ENCODE peak calls at places on chromosomes 5 and 9, in four cellular contexts. C, Q, N and W are unnamed samples. For H3K9me3, the result is how much of the 10 kb centered on the place peaks cover.

GRCh38 chr9:129574911-129575574 is 45.9 kb downstream of the C9orf50 start:
- DNase-seq in N (no peak), Q (peak), C (no peak), W (no peak)

GRCh38 chr9:131524578-131525315 is 6.3 kb downstream of the UCK1 start:
- DNase-seq in Q (peak), N (no peak), C (no peak), W (no peak)

GRCh38 chr5:37888476-37888875 is 48.6 kb upstream of the GDNF start:
- DNase-seq in N (no peak), Q (peak), C (no peak), W (no peak)

GRCh38 chr5:150595466-150596031 is 44.9 kb upstream of the SYNPO start:
- DNase-seq in N (no peak), C (peak), Q (no peak), W (peak)

GRCh38 chr5:180816608-180817534 is 14.3 kb upstream of the MGAT1 start:
- DNase-seq in C (peak), N (peak), Q (no peak), W (peak)

GRCh38 chr5:158979749-158980521 is 119.8 kb downstream of the EBF1 start:
- DNase-seq in C (peak), Q (peak), N (peak), W (peak)

GRCh38 chr9:128733256-128733655 is 9.3 kb upstream of the ZDHHC12 start:
- DNase-seq in N (peak), C (peak), Q (peak), W (peak)

GRCh38 chr9:137138701-137139467 is at the start of gene GRIN1:
- DNase-seq in Q (peak), N (peak), C (no peak), W (peak)

GRCh38 chr9:132733133-132733815 is 63.0 kb downstream of the GTF3C4 start:
- DNase-seq in Q (peak), N (no peak), C (no peak), W (no peak)

GRCh38 chr5:143404416-143405062 is 1.1 kb upstream of the NR3C1 start:
- DNase-seq in Q (peak), N (peak), C (peak), W (peak)

GRCh38 chr9:89604463-89605180 is at the start of gene GADD45G:
- DNase-seq in N (peak), C (peak), Q (peak), W (peak)

GRCh38 chr5:1511651-1512540 is 11.9 kb downstream of the LPCAT1 start:
- DNase-seq in C (peak), N (peak), Q (peak), W (no peak)

GRCh38 chr5:82106207-82106606 is 134.4 kb downstream of the ATG10 start:
- DNase-seq in Q (peak), C (no peak), N (no peak), W (no peak)

GRCh38 chr9:110650991-110651411 is 17.6 kb upstream of the MUSK start:
- DNase-seq in C (no peak), Q (peak), N (no peak), W (no peak)

GRCh38 chr5:91126448-91126847 is 256.7 kb downstream of the ARRDC3 start:
- DNase-seq in C (no peak), Q (peak), N (no peak), W (no peak)

DNA sequence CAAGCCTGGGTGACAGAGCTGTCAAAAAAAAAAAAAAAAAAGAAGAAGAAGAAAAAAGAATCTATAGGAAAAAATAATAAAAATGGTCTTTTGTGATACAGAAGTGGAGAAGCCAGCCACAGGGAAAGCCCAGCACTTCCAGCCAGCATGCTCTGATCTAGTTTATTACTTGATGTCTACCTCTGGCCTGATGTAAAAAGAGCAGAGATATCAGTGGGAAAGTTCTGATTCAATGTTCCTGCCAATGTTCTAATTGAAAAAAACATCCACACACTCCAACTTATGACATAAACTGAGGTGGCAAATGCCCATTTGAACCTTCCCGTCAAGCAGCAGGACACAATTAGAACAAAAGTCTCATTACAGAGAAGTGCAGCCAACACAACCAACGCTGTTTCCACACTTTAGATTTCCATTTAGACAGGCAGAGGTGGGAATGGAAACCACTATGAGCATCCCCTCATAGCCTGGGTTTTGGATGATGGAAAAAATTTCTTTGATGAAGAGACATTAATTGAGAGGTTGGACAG is 5.7 kb downstream of the RBM18 start:
- DNase-seq in N (no peak), Q (no peak), C (no peak), W (no peak)
- H3K9me3 ChIP-seq in N (under half), Q (under half), C (under half), W (under half)

GRCh38 chr9:123169926-123170325 is 98.5 kb downstream of the STRBP start:
- DNase-seq in N (no peak), Q (no peak), C (no peak), W (no peak)

GRCh38 chr9:123176949-123177348 is 91.4 kb downstream of the STRBP start:
- DNase-seq in C (no peak), Q (no peak), N (no peak), W (no peak)

GRCh38 chr9:123176230-123176629 is 92.2 kb downstream of the STRBP start:
- DNase-seq in C (no peak), Q (peak), N (no peak), W (no peak)

GRCh38 chr9:123174887-123175518 is 93.4 kb downstream of the STRBP start:
- DNase-seq in Q (no peak), N (no peak), C (no peak), W (no peak)

GRCh38 chr9:123174079-123174478 is 94.3 kb downstream of the STRBP start:
- DNase-seq in C (no peak), Q (no peak), N (no peak), W (no peak)
- H3K27ac ChIP-seq in C (no peak), Q (no peak), N (no peak), W (no peak)

GRCh38 chr5:53309653-53310052 is 170.8 kb upstream of the FST start:
- DNase-seq in N (no peak), C (no peak), Q (no peak), W (no peak)
- H3K9me3 ChIP-seq in N (under half), C (under half), Q (under half), W (under half)

GRCh38 chr9:135949666-135950134 is 11.5 kb downstream of the UBAC1 start:
- DNase-seq in N (no peak), C (no peak), Q (no peak), W (no peak)
- H3K27ac ChIP-seq in N (no peak), C (no peak), Q (no peak), W (no peak)

DNA sequence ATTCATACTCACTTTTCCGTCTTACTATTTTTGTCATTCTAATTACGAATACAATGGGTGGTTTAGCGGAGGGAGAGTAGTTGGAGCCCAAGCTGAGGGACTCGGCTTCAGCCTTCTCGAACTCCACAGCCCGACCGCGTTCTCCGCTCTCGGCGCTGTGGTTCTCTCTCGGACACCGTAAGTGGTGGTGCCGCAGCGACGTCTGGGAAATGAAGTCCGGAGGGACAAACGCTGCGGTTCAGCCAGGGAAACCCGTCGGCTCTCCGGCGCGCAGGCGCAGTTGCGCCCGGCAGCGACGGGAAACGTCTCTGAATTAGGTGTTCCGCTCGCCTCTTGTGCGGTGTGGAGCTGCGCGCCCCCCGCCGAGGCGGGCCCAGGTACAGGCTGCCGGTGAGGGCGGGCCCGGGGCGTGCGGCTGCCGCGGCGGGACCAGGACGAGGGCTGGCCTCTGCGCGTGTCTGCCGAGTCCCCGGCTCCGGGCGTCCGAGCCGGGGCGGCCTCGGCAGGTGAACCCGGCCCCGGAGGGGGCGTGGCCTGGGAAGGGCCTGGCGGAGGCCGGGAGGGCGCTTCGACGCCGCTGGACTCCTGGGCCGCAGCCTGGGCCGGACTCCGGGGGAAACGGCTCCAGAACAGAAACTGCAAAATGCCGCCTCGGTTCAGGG is at the start of gene ZNF879:
- DNase-seq in N (peak), C (peak), Q (peak), W (peak)
- H3K9me3 ChIP-seq in N (under half), C (under half), Q (under half), W (under half)

DNA sequence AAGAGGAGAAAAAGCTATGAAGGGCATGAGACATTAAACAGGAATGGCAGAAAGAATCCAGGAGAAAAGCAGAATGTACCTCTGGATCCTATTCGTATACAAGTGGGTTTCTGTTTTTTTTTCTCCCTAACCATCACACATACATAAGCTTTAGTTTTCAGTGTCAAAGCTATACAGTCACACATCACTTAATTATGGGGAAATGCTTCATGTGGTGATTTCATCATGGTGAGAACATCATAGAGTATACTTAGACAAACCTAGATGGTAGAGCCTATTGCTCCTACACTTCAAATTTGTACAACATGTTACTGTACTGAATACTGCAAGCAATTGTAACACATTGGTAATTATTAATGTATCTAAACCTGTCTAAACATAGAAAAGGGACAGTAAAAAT is 290.6 kb downstream of the AOPEP start:
- DNase-seq in Q (peak), N (no peak), C (no peak), W (no peak)
- H3K27ac ChIP-seq in Q (peak), N (peak), C (peak), W (no peak)

GRCh38 chr5:141208478-141208877 is at the start of gene PCDHB12:
- DNase-seq in N (no peak), Q (peak), C (no peak), W (no peak)
- H3K9me3 ChIP-seq in N (under half), Q (under half), C (under half), W (under half)

GRCh38 chr9:135714242-135715055 is 12.5 kb downstream of the KCNT1 start:
- DNase-seq in N (no peak), Q (no peak), C (no peak), W (no peak)
- H3K27ac ChIP-seq in N (no peak), Q (no peak), C (no peak), W (no peak)